ENCODE peak calls at places on chromosomes 4 and X, in ten cellular contexts. F is transverse colon, C is body of pancreas, D is IMR-90, O is AG10803, X is astrocyte, G is heart left ventricle, L is NB4, P is A673, R is pancreas. S is an unnamed sample.

GRCh38 chr4:82358773-82359324 is 14.9 kb downstream of the HNRNPD start:
- DNase-seq in F (no peak), C (no peak), D (no peak), O (no peak), X (no peak), G (no peak), L (no peak), P (no peak), R (no peak), S (no peak)

GRCh38 chr4:158865520-158866177 is 96.8 kb downstream of the FNIP2 start:
- DNase-seq in F (no peak), C (no peak), D (no peak), O (no peak), X (no peak), G (no peak), L (no peak), P (peak), R (no peak), S (no peak)

GRCh38 chrX:18899796-18900380 is 84.0 kb downstream of the PHKA2 start:
- DNase-seq in F (no peak), C (no peak), D (no peak), O (no peak), X (no peak), G (no peak), L (peak), P (peak), R (no peak), S (peak)

GRCh38 chr4:46404961-46405360 is 15.0 kb upstream of the GABRA2 start:
- DNase-seq in F (peak), C (peak), D (peak), O (no peak), X (no peak), G (no peak), L (no peak), P (no peak), R (no peak), S (peak)

GRCh38 chr4:33482773-33483172 is 2761.5 kb downstream of the ARAP2 start:
- DNase-seq in F (no peak), C (no peak), D (no peak), O (no peak), X (no peak), G (no peak), L (no peak), P (no peak), R (no peak), S (no peak)

GRCh38 chr4:44532851-44533250 is 84.2 kb upstream of the KCTD8 start:
- DNase-seq in F (no peak), C (no peak), D (no peak), O (no peak), X (no peak), G (no peak), L (no peak), P (no peak), R (no peak), S (no peak)

GRCh38 chr4:152422817-152423320 is 113.0 kb downstream of the FBXW7 start:
- DNase-seq in F (no peak), C (no peak), D (no peak), O (no peak), X (no peak), G (no peak), L (no peak), P (no peak), R (no peak), S (no peak)

GRCh38 chrX:150475466-150475865 is 93.0 kb upstream of the MTM1 start:
- DNase-seq in F (no peak), C (no peak), D (peak), O (peak), X (no peak), G (no peak), L (peak), P (no peak), R (no peak), S (peak)

GRCh38 chr4:101086801-101087586 is 260.3 kb downstream of the PPP3CA start:
- DNase-seq in F (no peak), C (no peak), D (no peak), O (no peak), X (no peak), G (no peak), L (no peak), P (peak), R (no peak), S (no peak)

GRCh38 chrX:153926594-153926862 is 464 bp upstream of the ARHGAP4 start:
- DNase-seq in F (no peak), C (no peak), D (no peak), O (no peak), X (no peak), G (no peak), L (no peak), P (no peak), R (no peak), S (no peak)

GRCh38 chr4:70705146-70705855 is 16.5 kb upstream of the RUFY3 start:
- DNase-seq in F (peak), C (peak), D (peak), O (peak), X (peak), G (peak), L (peak), P (peak), R (peak), S (peak)

GRCh38 chr4:4456816-4457578 is 70.1 kb downstream of the NSG1 start:
- DNase-seq in F (no peak), C (no peak), D (no peak), O (no peak), X (no peak), G (no peak), L (no peak), P (no peak), R (no peak), S (peak)

GRCh38 chr4:4455199-4455865 is 68.4 kb downstream of the NSG1 start:
- DNase-seq in F (peak), C (no peak), D (no peak), O (peak), X (no peak), G (no peak), L (no peak), P (no peak), R (no peak), S (no peak)

GRCh38 chr4:4460759-4461158 is 73.9 kb downstream of the NSG1 start:
- DNase-seq in F (no peak), C (no peak), D (no peak), O (no peak), X (no peak), G (no peak), L (no peak), P (no peak), R (no peak), S (no peak)

GRCh38 chr4:4456351-4456750 is 69.4 kb downstream of the NSG1 start:
- DNase-seq in F (no peak), C (no peak), D (no peak), O (no peak), X (no peak), G (no peak), L (no peak), P (no peak), R (no peak), S (peak)

DNA sequence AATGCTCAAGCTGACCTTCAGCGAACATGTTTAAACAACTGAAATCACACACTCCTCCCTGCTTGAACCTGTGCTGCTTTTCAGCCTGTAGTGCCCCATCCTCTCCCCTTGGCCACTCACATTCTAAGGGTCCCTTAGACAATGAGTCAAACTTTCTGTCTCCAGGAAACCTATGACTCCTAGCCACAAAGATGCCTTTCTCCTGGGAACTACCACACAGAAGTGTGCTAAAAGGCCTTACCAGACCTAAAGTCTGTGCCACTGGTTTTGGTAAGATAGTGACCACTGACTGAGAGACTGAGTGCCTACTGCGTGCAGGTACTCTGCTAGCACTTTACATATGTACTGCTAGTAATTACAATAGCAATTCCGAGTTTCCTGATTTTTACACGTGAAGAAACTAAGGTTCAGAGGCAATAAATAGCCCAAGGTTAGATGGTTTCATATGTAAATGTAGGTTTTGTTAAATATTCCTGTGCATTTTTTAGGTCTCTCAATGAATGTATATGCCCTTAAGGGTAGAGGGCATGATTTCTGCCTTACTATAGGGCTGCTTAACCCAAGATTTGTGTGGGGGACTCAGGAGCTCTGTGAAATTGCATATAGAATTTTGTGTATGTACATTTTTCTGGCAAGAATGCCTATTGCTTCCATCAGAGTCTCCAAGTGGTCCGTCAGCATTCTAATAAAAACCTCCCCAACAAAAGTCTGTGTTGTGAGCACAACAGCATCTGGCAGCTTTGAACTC is 71.1 kb downstream of the NSG1 start:
- DNase-seq in F (no peak), C (no peak), D (peak), O (peak), X (peak), G (no peak), L (no peak), P (no peak), R (no peak), S (peak)
- H3K4me3 ChIP-seq in F (no peak), C (no peak), D (no peak), O (no peak), X (no peak), G (no peak), L (no peak), P (no peak), R (no peak), S (no peak)

GRCh38 chrX:111823068-111823467 is 52.9 kb upstream of the TRPC5OS start:
- DNase-seq in F (no peak), C (peak), D (peak), O (peak), X (peak), G (no peak), L (peak), P (peak), R (no peak), S (peak)
- TF ChIP-seq CTCF in F (no peak), C (no peak), D (peak), O (peak), X (peak), G (no peak), L (peak), P (peak), R (peak), S (peak)

GRCh38 chr4:8160233-8160560 is 1.6 kb upstream of the ABLIM2 start:
- DNase-seq in F (no peak), C (peak), D (no peak), O (no peak), X (no peak), G (peak), L (no peak), P (no peak), R (no peak), S (no peak)
- H3K4me3 ChIP-seq in F (no peak), C (no peak), D (no peak), O (no peak), X (no peak), G (no peak), L (no peak), P (no peak), R (peak), S (no peak)

DNA sequence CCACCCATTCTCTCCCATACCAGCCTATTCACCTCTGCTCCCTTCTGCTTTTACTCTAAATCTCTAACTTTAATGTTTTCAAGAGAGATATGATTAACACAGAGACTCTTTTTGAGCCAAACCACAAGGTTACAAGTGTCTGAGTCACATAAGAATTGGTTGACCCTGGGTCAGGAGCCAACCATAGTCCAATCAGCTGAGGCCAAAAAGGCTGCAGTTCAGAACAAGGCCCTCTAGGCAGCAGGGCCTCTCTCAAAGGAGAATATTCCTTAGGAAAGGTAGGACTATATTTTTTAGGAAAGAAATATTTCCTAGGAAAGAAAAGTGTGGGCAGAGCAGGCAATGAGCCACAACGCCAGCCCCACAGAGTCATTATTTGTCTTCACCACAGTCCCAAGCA is 2.3 kb downstream of the ATP8A1 start:
- DNase-seq in F (no peak), C (peak), D (peak), O (peak), X (peak), G (peak), L (peak), P (no peak), R (peak), S (peak)
- TF ChIP-seq CTCF in F (no peak), C (no peak), D (no peak), O (peak), X (no peak), G (no peak), L (no peak), P (no peak), R (no peak), S (no peak)

GRCh38 chr4:17667253-17667652 is 52.8 kb downstream of the MED28 start:
- DNase-seq in F (no peak), C (no peak), D (no peak), O (no peak), X (no peak), G (no peak), L (no peak), P (no peak), R (no peak), S (no peak)

GRCh38 chr4:17665346-17665745 is 50.9 kb downstream of the MED28 start:
- DNase-seq in F (no peak), C (no peak), D (no peak), O (no peak), X (no peak), G (no peak), L (peak), P (no peak), R (no peak), S (no peak)

GRCh38 chr4:17665852-17666251 is 51.4 kb downstream of the MED28 start:
- DNase-seq in F (no peak), C (no peak), D (no peak), O (no peak), X (no peak), G (no peak), L (no peak), P (no peak), R (no peak), S (no peak)

GRCh38 chr4:17662694-17663093 is 48.3 kb downstream of the MED28 start:
- DNase-seq in F (no peak), C (no peak), D (peak), O (peak), X (peak), G (no peak), L (peak), P (no peak), R (no peak), S (peak)

DNA sequence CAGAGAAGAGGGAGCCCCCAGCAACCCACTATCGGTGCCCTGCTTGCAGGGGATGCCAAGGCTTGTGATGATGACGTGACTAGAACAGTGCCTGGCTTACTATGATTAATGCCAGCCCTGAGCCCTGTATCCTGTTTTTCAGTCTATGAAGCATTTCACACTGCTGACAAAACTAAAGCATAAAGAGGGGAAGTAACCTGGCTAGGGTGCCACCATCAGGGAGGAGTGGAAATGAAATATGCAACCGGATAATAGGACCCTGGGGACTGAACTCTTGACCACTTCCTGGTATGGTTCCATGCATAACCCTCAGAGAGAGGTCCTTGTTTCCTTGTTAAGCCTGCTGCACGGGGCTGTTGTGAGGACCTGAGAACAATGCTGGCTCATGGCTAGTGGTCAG is 50.3 kb downstream of the MED28 start:
- DNase-seq in F (no peak), C (no peak), D (no peak), O (no peak), X (no peak), G (no peak), L (peak), P (no peak), R (no peak), S (no peak)
- H3K4me3 ChIP-seq in F (no peak), C (no peak), D (no peak), O (no peak), X (no peak), G (no peak), L (peak), P (no peak), R (no peak), S (no peak)

GRCh38 chr4:125277827-125278226 is 36.9 kb upstream of the FAT4 start:
- DNase-seq in F (no peak), C (no peak), D (no peak), O (no peak), X (no peak), G (no peak), L (no peak), P (no peak), R (no peak), S (no peak)

GRCh38 chr4:125280892-125281403 is 33.8 kb upstream of the FAT4 start:
- DNase-seq in F (no peak), C (no peak), D (no peak), O (no peak), X (no peak), G (no peak), L (no peak), P (no peak), R (peak), S (no peak)

GRCh38 chr4:125283702-125284279 is 31.0 kb upstream of the FAT4 start:
- DNase-seq in F (no peak), C (no peak), D (peak), O (peak), X (peak), G (no peak), L (peak), P (peak), R (no peak), S (peak)
- TF ChIP-seq CTCF in F (peak), C (peak), D (peak), O (peak), X (peak), G (peak), L (peak), P (peak), R (peak), S (peak)